ENCODE peak calls at places on chromosomes 5 and 9, in seven cellular contexts. I is IMR-90, S is SK-N-SH, C is hepatocyte, X is A549, Y is PC-3, N is fibroblast of lung. Q is an unnamed sample.

GRCh38 chr9:16337322-16338029 is 533.0 kb downstream of the BNC2 start:
- DNase-seq in I (peak), S (no peak), C (peak), X (peak), Y (peak), N (peak), Q (peak)

GRCh38 chr5:135245521-135246499 is 153.2 kb downstream of the MACROH2A1 start:
- DNase-seq in I (peak), S (no peak), C (no peak), X (peak), Y (peak), N (peak), Q (peak)

GRCh38 chr9:125906144-125906543 is 159.0 kb downstream of the PBX3 start:
- DNase-seq in I (peak), S (no peak), C (no peak), X (no peak), Y (peak), N (peak), Q (no peak)

GRCh38 chr9:136437839-136438547 is 1.7 kb downstream of the INPP5E start:
- DNase-seq in I (peak), S (no peak), C (no peak), X (no peak), Y (peak), N (peak), Q (no peak)

GRCh38 chr5:40678021-40678939 is 1.4 kb upstream of the PTGER4 start:
- DNase-seq in I (no peak), S (no peak), C (no peak), X (no peak), Y (peak), N (peak), Q (no peak)

GRCh38 chr5:1018596-1018995 is 10.0 kb downstream of the NKD2 start:
- DNase-seq in I (no peak), S (no peak), C (no peak), X (no peak), Y (no peak), N (no peak), Q (no peak)

GRCh38 chr9:118809160-118809625 is 560.0 kb downstream of the BRINP1 start:
- DNase-seq in I (no peak), S (no peak), C (peak), X (no peak), Y (no peak), N (no peak), Q (no peak)

GRCh38 chr5:44372028-44372427 is 17.2 kb downstream of the FGF10 start:
- DNase-seq in I (no peak), S (no peak), C (no peak), X (no peak), Y (no peak), N (no peak), Q (no peak)

GRCh38 chr9:122332083-122332482 is 38.7 kb upstream of the PTGS1 start:
- DNase-seq in I (no peak), S (peak), C (no peak), X (no peak), Y (no peak), N (no peak), Q (no peak)

GRCh38 chr9:89427621-89428221 is 70.2 kb downstream of the SEMA4D start:
- DNase-seq in I (peak), S (no peak), C (no peak), X (no peak), Y (peak), N (no peak), Q (no peak)

GRCh38 chr5:138611295-138612220 is 36.4 kb upstream of the HSPA9 start:
- DNase-seq in I (no peak), S (peak), C (peak), X (no peak), Y (no peak), N (peak), Q (no peak)

GRCh38 chr5:10789021-10789420 is 28.0 kb upstream of the DAP start:
- DNase-seq in I (peak), S (no peak), C (no peak), X (no peak), Y (peak), N (peak), Q (no peak)

GRCh38 chr5:87079219-87079618 is 188.5 kb upstream of the RASA1 start:
- DNase-seq in I (no peak), S (no peak), C (no peak), X (no peak), Y (no peak), N (no peak), Q (no peak)

GRCh38 chr9:73423891-73424290 is 272.2 kb downstream of the ANXA1 start:
- DNase-seq in I (no peak), S (no peak), C (no peak), X (no peak), Y (no peak), N (no peak), Q (no peak)

GRCh38 chr5:77177576-77177975 is 32.9 kb upstream of the PDE8B start:
- DNase-seq in I (no peak), S (no peak), C (no peak), X (no peak), Y (peak), N (no peak), Q (no peak)

GRCh38 chr9:27247756-27248155 is 49.2 kb downstream of the EQTN start:
- DNase-seq in I (peak), S (peak), C (peak), X (peak), Y (peak), N (peak), Q (peak)

GRCh38 chr9:103894184-103894583 is 199.9 kb upstream of the SMC2 start:
- DNase-seq in I (no peak), S (no peak), C (no peak), X (no peak), Y (no peak), N (no peak), Q (no peak)

GRCh38 chr5:10291736-10292135 is 16.0 kb downstream of the CMBL start:
- DNase-seq in I (no peak), S (no peak), C (no peak), X (no peak), Y (no peak), N (no peak), Q (no peak)

GRCh38 chr9:126147186-126147585 is 179.4 kb upstream of the MVB12B start:
- DNase-seq in I (no peak), S (peak), C (no peak), X (no peak), Y (no peak), N (no peak), Q (no peak)

DNA sequence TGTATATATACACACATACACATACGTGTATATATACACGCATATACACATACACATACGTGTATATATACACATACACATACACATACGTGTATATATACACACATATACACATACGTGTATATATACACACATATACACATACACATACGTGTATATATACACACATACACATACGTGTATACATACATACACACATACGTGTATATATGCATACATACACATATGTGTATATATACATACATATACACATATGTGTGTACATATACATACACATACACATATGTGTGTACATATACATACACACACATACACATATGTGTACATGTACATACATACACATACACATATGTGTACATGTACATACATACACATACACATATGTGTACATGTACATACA is 82.6 kb downstream of the SYK start:
- DNase-seq in I (no peak), S (no peak), C (no peak), X (no peak), Y (no peak), N (no peak), Q (no peak)
- H3K4me2 ChIP-seq in I (no peak), S (no peak), C (no peak), X (no peak), Y (no peak), N (no peak), Q (no peak)

GRCh38 chr5:169548315-169548714 is 35.3 kb upstream of the SPDL1 start:
- DNase-seq in I (peak), S (peak), C (peak), X (peak), Y (peak), N (peak), Q (no peak)
- TF ChIP-seq CTCF in I (peak), S (peak), C (peak), X (peak), Y (peak), N (peak), Q (peak)

GRCh38 chr9:38128752-38129270 is 59.8 kb upstream of the SHB start:
- DNase-seq in I (no peak), S (no peak), C (no peak), X (no peak), Y (no peak), N (no peak), Q (no peak)

GRCh38 chr9:38132956-38133355 is 63.9 kb upstream of the SHB start:
- DNase-seq in I (no peak), S (no peak), C (no peak), X (no peak), Y (no peak), N (no peak), Q (no peak)

GRCh38 chr9:38129366-38129765 is 60.3 kb upstream of the SHB start:
- DNase-seq in I (no peak), S (no peak), C (no peak), X (no peak), Y (no peak), N (no peak), Q (no peak)

GRCh38 chr9:38131729-38132128 is 62.7 kb upstream of the SHB start:
- DNase-seq in I (no peak), S (no peak), C (no peak), X (no peak), Y (no peak), N (no peak), Q (no peak)

DNA sequence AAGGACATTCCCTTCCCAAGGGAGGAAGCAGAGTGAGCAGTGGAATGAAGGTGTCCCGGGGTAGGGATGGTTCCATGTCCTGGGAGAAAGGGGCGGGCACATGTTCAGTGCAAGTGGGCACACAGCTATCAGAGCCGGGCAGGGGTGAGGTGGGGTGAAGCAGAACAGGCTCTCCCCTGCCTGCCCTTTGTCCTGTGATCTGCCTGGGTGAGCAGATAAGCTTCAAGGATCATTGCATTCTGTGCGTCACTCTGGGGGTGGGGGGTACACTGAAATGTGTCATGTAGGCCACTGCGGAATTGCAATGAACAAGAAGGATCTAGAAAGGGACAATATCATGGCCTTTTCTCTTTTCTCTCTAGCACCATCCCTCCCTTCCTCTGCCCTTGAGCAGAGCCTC is 61.7 kb upstream of the SHB start:
- DNase-seq in I (no peak), S (no peak), C (peak), X (no peak), Y (no peak), N (no peak), Q (no peak)
- H3K4me2 ChIP-seq in I (no peak), S (no peak), C (no peak), X (no peak), Y (no peak), N (no peak), Q (no peak)

GRCh38 chr9:100216178-100216787 is 117.2 kb downstream of the INVS start:
- DNase-seq in I (peak), S (peak), C (peak), X (peak), Y (peak), N (peak), Q (no peak)

GRCh38 chr9:100213730-100214477 is 114.9 kb downstream of the INVS start:
- DNase-seq in I (peak), S (no peak), C (no peak), X (peak), Y (peak), N (no peak), Q (no peak)

GRCh38 chr9:100206899-100207298 is 107.9 kb downstream of the INVS start:
- DNase-seq in I (peak), S (no peak), C (no peak), X (no peak), Y (no peak), N (no peak), Q (no peak)

GRCh38 chr9:100208673-100209072 is 109.6 kb downstream of the INVS start:
- DNase-seq in I (no peak), S (no peak), C (no peak), X (no peak), Y (no peak), N (no peak), Q (no peak)

DNA sequence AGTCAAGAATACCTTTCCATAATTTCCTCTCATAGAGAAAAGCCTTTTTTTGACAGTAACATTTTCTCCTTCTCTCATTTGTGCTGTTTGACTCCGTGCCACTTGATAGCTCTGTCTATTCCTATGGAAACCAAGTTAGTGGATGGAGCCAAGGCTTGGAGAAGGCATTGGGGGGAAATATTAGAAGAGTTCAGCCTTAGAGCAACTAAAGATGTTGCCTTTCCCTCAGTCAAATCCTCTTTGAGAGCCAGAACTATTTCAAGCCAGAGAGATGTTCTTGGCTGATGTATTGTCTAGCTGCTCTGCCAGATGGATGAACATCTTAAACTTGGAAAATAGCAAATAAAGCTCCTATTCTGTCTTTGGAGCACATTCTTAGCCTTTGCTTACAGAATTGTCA is 112.4 kb downstream of the INVS start:
- DNase-seq in I (no peak), S (no peak), C (no peak), X (no peak), Y (no peak), N (no peak), Q (no peak)
- TF ChIP-seq CTCF in I (no peak), S (no peak), C (no peak), X (no peak), Y (no peak), N (no peak), Q (no peak)

GRCh38 chr9:99052849-99053715 is 51.8 kb upstream of the TGFBR1 start:
- DNase-seq in I (no peak), S (no peak), C (no peak), X (no peak), Y (no peak), N (no peak), Q (no peak)
- H3K4me2 ChIP-seq in I (no peak), S (no peak), C (no peak), X (no peak), Y (no peak), N (no peak), Q (no peak)

Q was measured in PC-9.